ENCODE peak calls at places on chromosome 11, in nine cellular contexts. W is nephron progenitor cell; M is CMK; R is Caco-2; I is activated T-cell treated with anti-CD3 and anti-CD28 coated beads, Interleukin-2, amount 50 U/mL, for 72 hours; V is A673; T is right lobe of liver; D is OCI-M1; U is glomerular endothelial cell. E is an unnamed sample.

GRCh38 chr11:96447208-96447607 is 57.4 kb downstream of the JRKL start:
- DNase-seq in M (no peak), I (no peak), R (no peak), W (no peak), T (no peak), V (no peak), D (no peak), U (no peak), E (no peak)

GRCh38 chr11:128502736-128503135 is 84.6 kb downstream of the ETS1 start:
- DNase-seq in R (no peak), D (no peak), W (no peak), I (no peak), V (no peak), M (no peak), T (no peak), U (no peak), E (no peak)

GRCh38 chr11:34609187-34609751 is 11.6 kb upstream of the EHF start:
- DNase-seq in R (no peak), V (no peak), M (no peak), W (no peak), I (no peak), U (no peak), T (no peak), D (no peak), E (no peak)

GRCh38 chr11:57416436-57416835 is 10.5 kb downstream of the SLC43A3 start:
- DNase-seq in V (no peak), T (no peak), U (no peak), R (no peak), M (no peak), I (no peak), D (no peak), W (no peak), E (no peak)

GRCh38 chr11:62622476-62622875 is 690 bp upstream of the B3GAT3 start:
- DNase-seq in I (no peak), T (no peak), U (no peak), V (no peak), D (no peak), W (no peak), R (no peak), M (no peak), E (no peak)

GRCh38 chr11:95299078-95299611 is 68.1 kb upstream of the SESN3 start:
- DNase-seq in M (no peak), R (peak), T (no peak), I (peak), U (no peak), D (no peak), W (peak), V (no peak), E (no peak)

GRCh38 chr11:125990244-125990643 is 44.4 kb downstream of the VSIG10L2 start:
- DNase-seq in I (peak), D (peak), T (no peak), M (no peak), V (peak), W (no peak), R (no peak), U (no peak), E (no peak)

GRCh38 chr11:90468923-90469322 is 246.1 kb upstream of the CHORDC1 start:
- DNase-seq in M (no peak), V (no peak), W (no peak), D (no peak), T (no peak), R (no peak), U (no peak), I (no peak), E (no peak)

GRCh38 chr11:133832096-133833081 is 12.9 kb downstream of the SPATA19 start:
- DNase-seq in M (no peak), T (no peak), U (no peak), I (no peak), V (no peak), D (no peak), W (no peak), R (no peak), E (no peak)

GRCh38 chr11:82365351-82365750 is 368.3 kb downstream of the FAM181B start:
- DNase-seq in I (no peak), T (no peak), M (no peak), R (no peak), D (no peak), V (no peak), W (no peak), U (no peak), E (no peak)